ENCODE peak calls at places on chromosomes 1 and 21, in nine cellular contexts. One of them, this sample, is unnamed.

GRCh38 chr1:165828581-165829329 is 1.3 kb downstream of the UCK2 start:
- DNase-seq in IMR-90: peak; percentile 90
- DNase-seq in GM13977: peak; percentile 55
- DNase-seq in SK-N-SH: peak; percentile 82
- DNase-seq in ovary: peak; percentile 36
- DNase-seq in sigmoid colon: peak; percentile 71
- DNase-seq in Calu3: peak; percentile 69
- DNase-seq in H1: peak; percentile 60
- DNase-seq in dorsolateral prefrontal cortex: peak; percentile 52
- DNase-seq in this sample: peak; percentile 64

GRCh38 chr1:38444311-38444710 is 397.7 kb upstream of the POU3F1 start:
- DNase-seq in ovary: no peak
- DNase-seq in GM13977: no peak
- DNase-seq in Calu3: no peak
- DNase-seq in IMR-90: peak; percentile 69
- DNase-seq in SK-N-SH: no peak
- DNase-seq in sigmoid colon: no peak
- DNase-seq in dorsolateral prefrontal cortex: no peak
- DNase-seq in H1: peak; percentile 33
- DNase-seq in this sample: no peak

GRCh38 chr1:206590025-206590834 is 22.0 kb downstream of the EIF2D start:
- DNase-seq in Calu3: peak; percentile 15
- DNase-seq in ovary: no peak
- DNase-seq in dorsolateral prefrontal cortex: no peak
- DNase-seq in GM13977: peak; percentile 69
- DNase-seq in sigmoid colon: no peak
- DNase-seq in SK-N-SH: no peak
- DNase-seq in H1: no peak
- DNase-seq in IMR-90: peak; percentile 80
- DNase-seq in this sample: no peak

GRCh38 chr1:167197692-167198091 is 23.0 kb upstream of the POU2F1 start:
- DNase-seq in H1: no peak
- DNase-seq in IMR-90: no peak
- DNase-seq in GM13977: no peak
- DNase-seq in SK-N-SH: no peak
- DNase-seq in Calu3: no peak
- DNase-seq in ovary: no peak
- DNase-seq in dorsolateral prefrontal cortex: no peak
- DNase-seq in sigmoid colon: no peak
- DNase-seq in this sample: no peak

GRCh38 chr1:212091438-212092121 is 56.0 kb downstream of the DTL start:
- DNase-seq in Calu3: no peak
- DNase-seq in ovary: no peak
- DNase-seq in H1: no peak
- DNase-seq in sigmoid colon: no peak
- DNase-seq in dorsolateral prefrontal cortex: no peak
- DNase-seq in SK-N-SH: no peak
- DNase-seq in GM13977: no peak
- DNase-seq in IMR-90: no peak
- DNase-seq in this sample: no peak

GRCh38 chr21:17387030-17387617 is 125.7 kb upstream of the CXADR start:
- DNase-seq in ovary: peak; percentile 49
- DNase-seq in GM13977: peak; percentile 46
- DNase-seq in Calu3: peak; percentile 47
- DNase-seq in dorsolateral prefrontal cortex: no peak
- DNase-seq in sigmoid colon: no peak
- DNase-seq in H1: no peak
- DNase-seq in SK-N-SH: peak; percentile 52
- DNase-seq in IMR-90: peak; percentile 59
- DNase-seq in this sample: peak; percentile 51

GRCh38 chr1:203148127-203148526 is 20.6 kb downstream of the ADORA1 start:
- DNase-seq in Calu3: peak; percentile 54
- DNase-seq in dorsolateral prefrontal cortex: no peak
- DNase-seq in SK-N-SH: no peak
- DNase-seq in GM13977: no peak
- DNase-seq in sigmoid colon: no peak
- DNase-seq in H1: no peak
- DNase-seq in ovary: no peak
- DNase-seq in IMR-90: no peak
- DNase-seq in this sample: no peak

GRCh38 chr1:100028765-100029164 is 59.0 kb downstream of the SLC35A3 start:
- DNase-seq in H1: no peak
- DNase-seq in SK-N-SH: no peak
- DNase-seq in Calu3: no peak
- DNase-seq in ovary: no peak
- DNase-seq in IMR-90: no peak
- DNase-seq in GM13977: no peak
- DNase-seq in dorsolateral prefrontal cortex: no peak
- DNase-seq in sigmoid colon: no peak
- DNase-seq in this sample: no peak

GRCh38 chr21:29217818-29218252 is 80.9 kb upstream of the BACH1 start:
- DNase-seq in GM13977: no peak
- DNase-seq in SK-N-SH: no peak
- DNase-seq in IMR-90: peak; percentile 99
- DNase-seq in dorsolateral prefrontal cortex: no peak
- DNase-seq in sigmoid colon: no peak
- DNase-seq in H1: no peak
- DNase-seq in Calu3: peak; percentile 15
- DNase-seq in ovary: no peak
- DNase-seq in this sample: no peak

GRCh38 chr1:8560611-8561544 is 243.0 kb downstream of the SLC45A1 start:
- DNase-seq in IMR-90: peak; percentile 60
- DNase-seq in dorsolateral prefrontal cortex: no peak
- DNase-seq in H1: no peak
- DNase-seq in ovary: peak; percentile 36
- DNase-seq in Calu3: peak; percentile 2
- DNase-seq in SK-N-SH: peak; percentile 38
- DNase-seq in sigmoid colon: no peak
- DNase-seq in GM13977: peak; percentile 36
- DNase-seq in this sample: no peak

GRCh38 chr21:39003982-39004775 is 179.1 kb downstream of the PSMG1 start:
- DNase-seq in dorsolateral prefrontal cortex: no peak
- DNase-seq in sigmoid colon: no peak
- DNase-seq in ovary: peak; percentile 52
- DNase-seq in Calu3: no peak
- DNase-seq in IMR-90: peak; percentile 89
- DNase-seq in SK-N-SH: no peak
- DNase-seq in H1: no peak
- DNase-seq in GM13977: no peak
- DNase-seq in this sample: no peak

GRCh38 chr1:84019217-84019616 is 20.3 kb upstream of the TTLL7 start:
- DNase-seq in IMR-90: no peak
- DNase-seq in dorsolateral prefrontal cortex: no peak
- DNase-seq in SK-N-SH: no peak
- DNase-seq in H1: no peak
- DNase-seq in ovary: no peak
- DNase-seq in GM13977: no peak
- DNase-seq in sigmoid colon: no peak
- DNase-seq in Calu3: no peak
- DNase-seq in this sample: no peak

GRCh38 chr1:85427358-85427757 is 37.6 kb downstream of the DDAH1 start:
- DNase-seq in SK-N-SH: no peak
- DNase-seq in IMR-90: no peak
- DNase-seq in H1: no peak
- DNase-seq in Calu3: no peak
- DNase-seq in dorsolateral prefrontal cortex: no peak
- DNase-seq in sigmoid colon: no peak
- DNase-seq in GM13977: no peak
- DNase-seq in ovary: no peak
- DNase-seq in this sample: no peak

GRCh38 chr1:65449214-65449823 is 28.9 kb downstream of the LEPR start:
- DNase-seq in H1: no peak
- DNase-seq in GM13977: no peak
- DNase-seq in ovary: no peak
- DNase-seq in Calu3: peak; percentile 12
- DNase-seq in IMR-90: no peak
- DNase-seq in sigmoid colon: no peak
- DNase-seq in SK-N-SH: no peak
- DNase-seq in dorsolateral prefrontal cortex: no peak
- DNase-seq in this sample: no peak

GRCh38 chr1:15005116-15005515 is 148.4 kb upstream of the TMEM51 start:
- DNase-seq in ovary: no peak
- DNase-seq in IMR-90: no peak
- DNase-seq in dorsolateral prefrontal cortex: no peak
- DNase-seq in sigmoid colon: no peak
- DNase-seq in SK-N-SH: no peak
- DNase-seq in GM13977: no peak
- DNase-seq in H1: no peak
- DNase-seq in Calu3: no peak
- DNase-seq in this sample: no peak

GRCh38 chr1:12542596-12543592 is 75.1 kb downstream of the DHRS3 start:
- DNase-seq in sigmoid colon: peak; percentile 40
- DNase-seq in dorsolateral prefrontal cortex: no peak
- DNase-seq in SK-N-SH: no peak
- DNase-seq in H1: no peak
- DNase-seq in Calu3: no peak
- DNase-seq in IMR-90: peak; percentile 31
- DNase-seq in ovary: no peak
- DNase-seq in GM13977: no peak
- DNase-seq in this sample: no peak

GRCh38 chr1:168613689-168614655 is 37.6 kb downstream of the XCL1 start:
- DNase-seq in Calu3: no peak
- DNase-seq in IMR-90: no peak
- DNase-seq in sigmoid colon: peak; percentile 75
- DNase-seq in H1: no peak
- DNase-seq in ovary: peak; percentile 42
- DNase-seq in SK-N-SH: peak; percentile 55
- DNase-seq in GM13977: no peak
- DNase-seq in dorsolateral prefrontal cortex: no peak
- DNase-seq in this sample: no peak

GRCh38 chr1:85570446-85571180 is 9.9 kb upstream of the CCN1 start:
- DNase-seq in H1: peak; percentile 19
- DNase-seq in dorsolateral prefrontal cortex: no peak
- DNase-seq in IMR-90: no peak
- DNase-seq in sigmoid colon: no peak
- DNase-seq in Calu3: no peak
- DNase-seq in GM13977: no peak
- DNase-seq in ovary: no peak
- DNase-seq in SK-N-SH: no peak
- DNase-seq in this sample: no peak

GRCh38 chr1:209587778-209588177 is 4.3 kb downstream of the CAMK1G start:
- DNase-seq in IMR-90: no peak
- DNase-seq in SK-N-SH: no peak
- DNase-seq in H1: no peak
- DNase-seq in sigmoid colon: no peak
- DNase-seq in GM13977: no peak
- DNase-seq in ovary: no peak
- DNase-seq in dorsolateral prefrontal cortex: no peak
- DNase-seq in Calu3: no peak
- DNase-seq in this sample: no peak

DNA sequence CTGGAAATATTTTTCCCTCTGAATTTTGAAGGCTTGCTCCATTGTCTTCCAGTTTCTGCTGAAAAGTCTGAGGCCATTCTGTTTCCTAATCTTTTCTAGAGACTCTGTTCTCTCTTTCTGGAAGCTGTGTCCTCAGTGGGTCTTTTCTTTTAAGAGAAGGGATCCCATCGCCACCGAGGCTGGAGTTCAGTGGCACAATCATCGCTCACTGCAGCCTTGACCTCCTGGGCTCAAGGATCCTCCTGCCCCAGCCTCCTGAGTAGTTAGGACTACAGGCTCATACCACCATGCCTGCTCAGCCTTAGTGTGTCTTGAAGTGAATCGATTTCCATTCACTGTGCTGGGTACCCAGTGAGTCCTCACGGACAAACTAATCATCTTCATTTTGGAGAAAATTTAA is 9.6 kb upstream of the LRP8 start:
- DNase-seq in IMR-90: no peak
- DNase-seq in dorsolateral prefrontal cortex: peak; percentile 8
- DNase-seq in GM13977: no peak
- DNase-seq in H1: no peak
- DNase-seq in ovary: no peak
- DNase-seq in Calu3: no peak
- DNase-seq in SK-N-SH: no peak
- DNase-seq in sigmoid colon: no peak
- DNase-seq in this sample: peak; percentile 13
- TF ChIP-seq CTCF in IMR-90: no peak
- TF ChIP-seq CTCF in dorsolateral prefrontal cortex: no peak
- TF ChIP-seq CTCF in GM13977: no peak
- TF ChIP-seq CTCF in H1: no peak
- TF ChIP-seq CTCF in ovary: no peak
- TF ChIP-seq CTCF in Calu3: no peak
- TF ChIP-seq CTCF in SK-N-SH: no peak
- TF ChIP-seq CTCF in sigmoid colon: no peak
- TF ChIP-seq CTCF in this sample: no peak

DNA sequence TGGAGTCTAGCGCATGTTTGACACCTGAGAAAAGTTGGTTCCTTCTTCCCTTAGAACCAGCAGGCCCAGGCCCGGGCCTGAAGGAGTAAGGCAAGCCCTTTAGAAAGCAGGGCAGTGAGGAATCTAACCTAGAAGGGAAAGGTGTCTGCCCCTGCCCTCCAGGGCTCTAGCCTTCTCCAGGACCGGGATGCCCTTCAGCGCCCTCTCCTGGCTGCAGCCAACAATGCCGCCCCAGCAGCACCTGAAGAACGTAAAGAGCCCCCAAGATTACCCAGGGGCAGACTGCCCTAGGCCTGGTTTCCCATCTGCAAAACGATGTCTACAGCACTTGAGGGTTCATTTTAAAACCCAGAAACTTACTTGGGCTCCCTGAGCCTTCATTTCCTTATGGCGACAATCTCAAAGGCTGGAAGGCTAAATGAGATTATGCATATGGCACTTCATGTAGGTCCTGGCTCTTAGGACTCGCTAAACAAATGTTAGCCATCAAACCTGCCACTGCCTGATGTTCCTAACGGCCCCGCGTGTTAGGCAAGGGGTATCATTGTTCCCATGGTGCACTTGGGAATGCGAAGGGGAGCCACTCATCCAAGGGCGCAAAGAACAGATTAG is 106.7 kb upstream of the KLHDC7A start:
- DNase-seq in sigmoid colon: no peak
- DNase-seq in Calu3: peak; percentile 8
- DNase-seq in IMR-90: no peak
- DNase-seq in GM13977: peak; percentile 50
- DNase-seq in H1: peak; percentile 96
- DNase-seq in dorsolateral prefrontal cortex: no peak
- DNase-seq in SK-N-SH: peak; percentile 56
- DNase-seq in ovary: no peak
- DNase-seq in this sample: no peak
- TF ChIP-seq CTCF in sigmoid colon: no peak
- TF ChIP-seq CTCF in Calu3: no peak
- TF ChIP-seq CTCF in IMR-90: no peak
- TF ChIP-seq CTCF in GM13977: peak; percentile 66
- TF ChIP-seq CTCF in H1: peak; percentile 96
- TF ChIP-seq CTCF in dorsolateral prefrontal cortex: peak; percentile 28
- TF ChIP-seq CTCF in SK-N-SH: peak; percentile 13
- TF ChIP-seq CTCF in ovary: no peak
- TF ChIP-seq CTCF in this sample: no peak

GRCh38 chr1:147665521-147665920 is 4.8 kb downstream of the ACP6 start:
- DNase-seq in SK-N-SH: no peak
- DNase-seq in dorsolateral prefrontal cortex: no peak
- DNase-seq in Calu3: peak; percentile 40
- DNase-seq in H1: no peak
- DNase-seq in IMR-90: no peak
- DNase-seq in ovary: no peak
- DNase-seq in sigmoid colon: no peak
- DNase-seq in GM13977: no peak
- DNase-seq in this sample: no peak
- TF ChIP-seq CTCF in SK-N-SH: peak; percentile 37
- TF ChIP-seq CTCF in dorsolateral prefrontal cortex: no peak
- TF ChIP-seq CTCF in Calu3: peak; percentile 43
- TF ChIP-seq CTCF in H1: peak; percentile 33
- TF ChIP-seq CTCF in IMR-90: peak; percentile 6
- TF ChIP-seq CTCF in ovary: no peak
- TF ChIP-seq CTCF in sigmoid colon: no peak
- TF ChIP-seq CTCF in GM13977: no peak
- TF ChIP-seq CTCF in this sample: peak; percentile 36

GRCh38 chr1:2091611-2092604 is 41.7 kb downstream of the PRKCZ start:
- DNase-seq in IMR-90: no peak
- DNase-seq in Calu3: no peak
- DNase-seq in sigmoid colon: no peak
- DNase-seq in GM13977: no peak
- DNase-seq in SK-N-SH: no peak
- DNase-seq in H1: peak; percentile 92
- DNase-seq in ovary: no peak
- DNase-seq in dorsolateral prefrontal cortex: no peak
- DNase-seq in this sample: no peak
- TF ChIP-seq CTCF in IMR-90: peak; percentile 50
- TF ChIP-seq CTCF in Calu3: no peak
- TF ChIP-seq CTCF in sigmoid colon: peak; percentile 49
- TF ChIP-seq CTCF in GM13977: peak; percentile 34
- TF ChIP-seq CTCF in SK-N-SH: no peak
- TF ChIP-seq CTCF in H1: peak; percentile 62
- TF ChIP-seq CTCF in ovary: no peak
- TF ChIP-seq CTCF in dorsolateral prefrontal cortex: peak; percentile 69
- TF ChIP-seq CTCF in this sample: peak; percentile 47